ENCODE peak calls at places on chromosomes 12 and 14, in six cellular contexts. Q is PC-9; S is AG04450; U is colonic mucosa; J is pancreas; K is effector memory CD4-positive, alpha-beta T cell. G is an unnamed sample.

GRCh38 chr12:124992874-124993567 is 424 bp upstream of the BRI3BP start:
- DNase-seq in J (peak; percentile 73), K (peak; percentile 68), Q (peak; percentile 66), U (peak; percentile 89), S (no peak), G (peak; percentile 73)

GRCh38 chr14:104344815-104345214 is 206.4 kb downstream of the KIF26A start:
- DNase-seq in J (no peak), U (no peak), Q (no peak), K (no peak), S (no peak), G (no peak)

GRCh38 chr14:68888025-68888850 is 90.9 kb downstream of the ACTN1 start:
- DNase-seq in S (no peak), U (no peak), K (no peak), Q (no peak), J (peak; percentile 40), G (no peak)

GRCh38 chr14:66758031-66758613 is 250.2 kb downstream of the GPHN start:
- DNase-seq in K (no peak), S (no peak), U (no peak), Q (no peak), J (no peak), G (no peak)

GRCh38 chr14:65749287-65749686 is 336.8 kb downstream of the FUT8 start:
- DNase-seq in S (no peak), J (no peak), Q (no peak), K (no peak), U (no peak), G (no peak)

GRCh38 chr14:20707622-20708021 is 19.1 kb downstream of the ANG start:
- DNase-seq in S (no peak), U (no peak), J (no peak), K (no peak), Q (peak; percentile 43), G (no peak)

GRCh38 chr12:52126605-52127578 is 47.4 kb downstream of the SMIM41 start:
- DNase-seq in Q (no peak), J (peak; percentile 30), U (no peak), S (no peak), K (no peak), G (no peak)

GRCh38 chr12:96360550-96360949 is 39.7 kb downstream of the CDK17 start:
- DNase-seq in Q (no peak), U (no peak), K (no peak), J (no peak), S (no peak), G (no peak)

GRCh38 chr14:99537399-99537798 is 56.2 kb downstream of the CCNK start:
- DNase-seq in Q (peak; percentile 48), S (peak; percentile 41), J (no peak), K (no peak), U (no peak), G (no peak)

GRCh38 chr14:99539503-99539902 is 58.3 kb downstream of the CCNK start:
- DNase-seq in J (no peak), U (no peak), S (no peak), K (no peak), Q (no peak), G (no peak)

GRCh38 chr14:99538733-99539132 is 57.5 kb downstream of the CCNK start:
- DNase-seq in S (no peak), U (no peak), Q (no peak), J (no peak), K (no peak), G (no peak)

GRCh38 chr14:99535908-99536778 is 54.9 kb downstream of the CCNK start:
- DNase-seq in J (no peak), K (no peak), U (no peak), S (no peak), Q (no peak), G (no peak)

GRCh38 chr14:99538275-99538674 is 57.1 kb downstream of the CCNK start:
- DNase-seq in S (no peak), U (no peak), Q (peak; percentile 17), K (no peak), J (no peak), G (no peak)
- H3K27ac ChIP-seq in S (no peak overlapping the region), U (no peak overlapping the region), Q (no peak overlapping the region), K (no peak overlapping the region), J (no peak overlapping the region), G (no peak overlapping the region)

GRCh38 chr12:101924647-101925046 is 47.3 kb downstream of the DRAM1 start:
- DNase-seq in K (no peak), S (no peak), J (no peak), U (no peak), Q (no peak), G (no peak)
- H3K4me3 ChIP-seq in K (no peak overlapping the region), S (no peak overlapping the region), J (no peak overlapping the region), U (no peak overlapping the region), Q (no peak overlapping the region), G (no peak overlapping the region)

GRCh38 chr12:40056357-40056756 is 49.5 kb downstream of the SLC2A13 start:
- DNase-seq in Q (no peak), J (no peak), U (no peak), K (no peak), S (no peak), G (no peak)
- H3K27ac ChIP-seq in Q (no peak overlapping the region), J (no peak overlapping the region), U (no peak overlapping the region), K (no peak overlapping the region), S (no peak overlapping the region), G (no peak overlapping the region)

GRCh38 chr12:53208435-53208834 is 1.4 kb upstream of the ITGB7 start:
- DNase-seq in J (no peak), Q (no peak), U (no peak), S (no peak), K (no peak), G (no peak)

GRCh38 chr12:53208877-53209463 is 1.9 kb upstream of the ITGB7 start:
- DNase-seq in K (no peak), U (no peak), S (no peak), J (no peak), Q (no peak), G (no peak)

GRCh38 chr12:53205747-53206146 is 1.3 kb downstream of the ITGB7 start:
- DNase-seq in U (no peak), K (peak; percentile 37), Q (peak; percentile 59), S (peak; percentile 61), J (no peak), G (no peak)

GRCh38 chr12:53204351-53204750 is 2.7 kb downstream of the ITGB7 start:
- DNase-seq in Q (no peak), K (no peak), U (no peak), S (no peak), J (no peak), G (no peak)

DNA sequence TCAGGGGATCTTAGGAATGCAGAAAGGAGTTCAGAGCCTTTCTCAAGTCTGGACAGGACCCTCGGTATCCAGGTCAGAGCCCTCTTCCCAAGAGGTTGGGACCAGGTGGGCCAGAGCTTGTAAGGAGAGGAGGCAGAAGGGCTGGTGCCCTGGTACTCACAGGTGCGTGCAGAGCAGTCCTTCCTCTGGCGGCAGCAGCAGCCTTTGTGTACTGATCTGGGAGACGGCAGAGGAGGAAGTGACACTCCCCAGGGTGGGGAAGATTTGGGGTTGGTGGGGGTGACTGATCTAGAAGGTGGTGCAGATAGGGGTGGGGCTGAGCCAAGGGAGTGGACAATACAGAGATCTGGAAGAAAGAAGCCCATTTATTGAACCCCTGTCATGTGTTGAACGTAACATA is at the start of gene ITGB7:
- DNase-seq in K (peak; percentile 47), Q (no peak), S (no peak), J (no peak), U (peak; percentile 83), G (peak; percentile 68)
- H3K4me3 ChIP-seq in K (peak within 1 kb of the TSS; percentile 78), Q (no peak within 1 kb of the TSS), S (no peak within 1 kb of the TSS), J (no peak within 1 kb of the TSS), U (peak within 1 kb of the TSS; percentile 24), G (peak within 1 kb of the TSS; percentile 95)

DNA sequence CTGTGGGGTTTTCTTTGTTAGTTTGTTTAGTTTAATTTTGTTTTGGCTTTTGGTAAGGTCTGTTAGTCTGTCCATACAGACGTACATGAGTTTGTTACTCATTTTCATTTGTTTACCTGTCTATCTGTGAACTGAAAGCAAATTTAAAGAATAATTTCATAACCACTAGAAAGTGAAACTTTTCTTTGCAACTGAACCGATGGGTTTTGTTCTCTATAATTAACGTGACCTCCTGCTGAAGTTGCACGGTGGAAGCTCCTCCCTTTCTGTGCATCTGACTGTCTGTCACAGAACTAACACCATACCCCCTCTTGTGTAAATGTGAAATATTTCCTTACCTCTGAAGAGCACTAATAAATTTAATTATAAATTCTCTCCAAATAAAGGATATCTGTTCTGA is 595.5 kb downstream of the GALC start:
- DNase-seq in K (no peak), Q (no peak), S (no peak), U (no peak), J (no peak), G (no peak)
- H3K27ac ChIP-seq in K (no peak overlapping the region), Q (no peak overlapping the region), S (no peak overlapping the region), U (no peak overlapping the region), J (no peak overlapping the region), G (no peak overlapping the region)

GRCh38 chr14:75068294-75069020 is 984 bp upstream of the ZC2HC1C start:
- DNase-seq in J (no peak), S (no peak), K (no peak), Q (no peak), U (no peak), G (no peak)
- H3K4me3 ChIP-seq in J (peak overlapping the region; percentile 13), S (peak overlapping the region; percentile 63), K (peak overlapping the region; percentile 66), Q (peak overlapping the region; percentile 71), U (peak overlapping the region; percentile 58), G (peak overlapping the region; percentile 82)

G was measured in CD4-positive, CD25-positive, alpha-beta regulatory T cell.